ENCODE peak calls at places on chromosomes 13 and 19, in seven cellular contexts. P is aorta, M is GM06990, D is pancreas, T is heart right ventricle, V is breast epithelium, Z is heart left ventricle. A is an unnamed sample. For H3K36me3 and H3K27me3, the result is how much of the 10 kb centered on the place peaks cover.

GRCh38 chr13:84574851-84575250 is 692.6 kb upstream of the SLITRK1 start:
- DNase-seq in T (no peak), Z (no peak), D (no peak), P (no peak), V (no peak), M (no peak), A (no peak)

GRCh38 chr13:112072531-112073244 is 5.7 kb downstream of the SOX1 start:
- DNase-seq in M (no peak), D (no peak), Z (no peak), P (no peak), T (peak), V (no peak), A (peak)

GRCh38 chr13:57673197-57673596 is 41.7 kb downstream of the PCDH17 start:
- DNase-seq in T (no peak), Z (no peak), M (no peak), D (no peak), P (no peak), V (no peak), A (no peak)

GRCh38 chr19:38654478-38655079 is 7.1 kb downstream of the ACTN4 start:
- DNase-seq in M (no peak), D (no peak), P (no peak), T (no peak), V (no peak), Z (no peak), A (no peak)

GRCh38 chr13:98556968-98557591 is 19.8 kb downstream of the STK24 start:
- DNase-seq in D (peak), V (no peak), P (no peak), T (no peak), M (no peak), Z (no peak), A (no peak)

GRCh38 chr13:43936630-43937029 is 56.9 kb downstream of the LACC1 start:
- DNase-seq in M (no peak), T (no peak), V (no peak), D (no peak), P (no peak), Z (no peak), A (no peak)

GRCh38 chr13:49602005-49602404 is 16.6 kb upstream of the RCBTB1 start:
- DNase-seq in P (no peak), M (no peak), D (no peak), V (no peak), T (no peak), Z (no peak), A (no peak)

GRCh38 chr19:10036601-10037071 is 23.4 kb downstream of the RDH8 start:
- DNase-seq in Z (no peak), V (no peak), D (peak), P (no peak), M (no peak), T (no peak), A (no peak)

GRCh38 chr13:112073245-112074138 is 6.5 kb downstream of the SOX1 start:
- DNase-seq in Z (no peak), P (no peak), T (no peak), D (no peak), V (no peak), M (no peak), A (peak)

GRCh38 chr19:46925548-46925950 is 64.8 kb downstream of the ARHGAP35 start:
- DNase-seq in D (no peak), T (no peak), P (no peak), M (no peak), Z (no peak), V (no peak), A (no peak)

GRCh38 chr13:29937836-29938235 is 87.4 kb upstream of the UBL3 start:
- DNase-seq in Z (no peak), P (no peak), V (no peak), M (no peak), T (no peak), D (no peak), A (peak)

GRCh38 chr19:7759156-7759555 is 3.9 kb upstream of the CLEC4M start:
- DNase-seq in P (no peak), M (no peak), T (no peak), Z (no peak), D (no peak), V (no peak), A (no peak)

GRCh38 chr19:4172861-4173473 is 9.4 kb downstream of the SIRT6 start:
- DNase-seq in V (peak), P (peak), T (peak), Z (peak), M (no peak), D (peak), A (peak)

GRCh38 chr13:46032341-46032740 is 20.2 kb downstream of the ZC3H13 start:
- DNase-seq in P (no peak), T (no peak), D (no peak), V (no peak), M (no peak), Z (no peak), A (no peak)

GRCh38 chr13:41177616-41178015 is 16.8 kb downstream of the KBTBD7 start:
- DNase-seq in V (no peak), T (no peak), Z (no peak), P (no peak), M (no peak), D (no peak), A (no peak)

GRCh38 chr13:44259045-44260042 is 114.3 kb upstream of the SERP2 start:
- DNase-seq in T (no peak), M (peak), D (no peak), V (no peak), P (peak), Z (no peak), A (no peak)

GRCh38 chr19:2627319-2627829 is 75.1 kb downstream of the GNG7 start:
- DNase-seq in Z (peak), M (peak), D (peak), T (peak), P (peak), V (peak), A (peak)

GRCh38 chr19:7831452-7831851 is 1.4 kb downstream of the EVI5L start:
- DNase-seq in P (no peak), D (no peak), T (no peak), V (no peak), M (no peak), Z (no peak), A (peak)

GRCh38 chr19:54448037-54448773 is 794 bp upstream of the LENG8 start:
- DNase-seq in Z (peak), P (peak), D (peak), M (peak), T (no peak), V (no peak), A (peak)

GRCh38 chr19:4703671-4704316 is 19.8 kb downstream of the DPP9 start:
- DNase-seq in M (no peak), Z (no peak), V (no peak), P (no peak), T (no peak), D (no peak), A (no peak)

GRCh38 chr13:109212630-109213029 is 573.8 kb downstream of the IRS2 start:
- DNase-seq in Z (no peak), V (no peak), M (no peak), T (no peak), P (no peak), D (no peak), A (no peak)

GRCh38 chr13:65453982-65454381 is 1776.2 kb downstream of the PCDH9 start:
- DNase-seq in M (no peak), Z (no peak), V (no peak), D (no peak), P (no peak), T (no peak), A (no peak)

GRCh38 chr19:16406356-16406755 is 65.4 kb downstream of the EPS15L1 start:
- DNase-seq in M (no peak), T (no peak), Z (no peak), V (no peak), D (no peak), P (no peak), A (no peak)
- H3K36me3 ChIP-seq in M (under half), T (under half), Z (under half), V (under half), D (under half), P (under half), A (under half)

DNA sequence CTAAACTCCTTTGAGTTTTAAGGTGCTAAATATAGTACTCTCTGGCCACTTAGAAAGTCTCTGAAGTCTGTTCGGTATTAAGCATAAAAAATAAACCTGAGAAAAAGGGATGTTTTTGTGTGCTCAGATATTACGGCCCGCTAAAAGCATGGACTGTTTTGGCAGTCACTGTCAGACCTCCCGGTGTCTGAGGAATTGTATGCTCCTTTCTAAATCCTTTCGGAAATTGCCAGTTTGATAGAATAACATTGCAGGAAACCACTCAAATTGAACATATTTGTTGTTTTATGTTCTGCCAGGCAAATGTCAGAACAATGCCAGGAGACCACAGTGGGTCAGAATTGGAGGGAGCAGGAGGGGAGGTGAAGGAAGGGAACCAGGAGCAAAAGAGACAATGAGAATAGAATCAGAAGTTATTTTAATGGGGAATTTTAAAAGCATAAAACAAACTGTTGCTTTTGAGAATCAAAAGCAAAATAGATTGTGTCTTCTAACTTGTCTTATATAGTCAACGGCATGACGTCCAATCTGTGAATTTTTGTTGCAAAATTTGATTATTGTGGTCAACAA is 257.3 kb downstream of the SPRY2 start:
- DNase-seq in P (no peak), Z (no peak), M (no peak), V (no peak), T (no peak), D (no peak), A (no peak)
- H3K4me3 ChIP-seq in P (no peak), Z (no peak), M (no peak), V (peak), T (no peak), D (no peak), A (no peak)

GRCh38 chr19:49421039-49421877 is 2.0 kb downstream of the PTH2 start:
- DNase-seq in V (no peak), D (peak), T (peak), Z (peak), M (peak), P (peak), A (peak)

GRCh38 chr19:49417090-49417489 is 6.2 kb downstream of the PTH2 start:
- DNase-seq in M (no peak), V (no peak), D (no peak), Z (no peak), T (no peak), P (no peak), A (peak)

GRCh38 chr19:49421878-49422202 is 1.4 kb downstream of the PTH2 start:
- DNase-seq in M (no peak), D (no peak), Z (no peak), T (no peak), V (no peak), P (no peak), A (peak)

GRCh38 chr19:49420227-49420626 is 3.0 kb downstream of the PTH2 start:
- DNase-seq in V (no peak), T (no peak), Z (no peak), P (no peak), M (no peak), D (no peak), A (no peak)

DNA sequence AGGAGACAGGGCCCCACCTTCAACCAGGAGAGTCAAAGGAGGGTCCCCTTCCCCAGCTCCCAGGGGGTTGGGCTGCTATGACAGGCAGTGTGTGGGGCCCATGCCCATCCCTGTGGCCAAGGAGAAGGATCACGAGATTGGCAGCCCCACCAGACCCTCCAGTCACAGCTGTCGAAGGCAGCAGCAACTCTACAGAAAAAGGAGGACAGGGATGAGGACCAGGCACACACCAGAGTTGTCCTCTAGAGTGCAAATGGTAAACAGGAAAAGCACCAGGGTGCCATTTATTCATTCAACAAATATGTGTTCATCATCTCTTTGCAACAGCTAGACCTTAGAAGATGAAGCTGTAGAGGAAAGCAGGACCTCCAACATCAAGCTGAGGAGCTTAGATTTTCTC is 4.1 kb downstream of the PTH2 start:
- DNase-seq in D (no peak), T (no peak), Z (no peak), V (no peak), P (no peak), M (no peak), A (no peak)
- H3K27me3 ChIP-seq in D (under half), T (half or more), Z (under half), V (under half), P (under half), M (under half), A (under half)

GRCh38 chr13:106488671-106489070 is 46.8 kb downstream of the EFNB2 start:
- DNase-seq in V (no peak), M (no peak), T (no peak), P (no peak), D (no peak), Z (no peak), A (no peak)

GRCh38 chr13:106490887-106491321 is 44.6 kb downstream of the EFNB2 start:
- DNase-seq in Z (no peak), V (no peak), D (no peak), P (no peak), T (no peak), M (peak), A (no peak)

GRCh38 chr13:106491928-106492327 is 43.5 kb downstream of the EFNB2 start:
- DNase-seq in T (no peak), V (no peak), D (no peak), P (no peak), Z (no peak), M (no peak), A (no peak)

GRCh38 chr13:106491463-106491862 is 44.0 kb downstream of the EFNB2 start:
- DNase-seq in T (no peak), V (no peak), Z (no peak), M (no peak), P (no peak), D (no peak), A (no peak)

DNA sequence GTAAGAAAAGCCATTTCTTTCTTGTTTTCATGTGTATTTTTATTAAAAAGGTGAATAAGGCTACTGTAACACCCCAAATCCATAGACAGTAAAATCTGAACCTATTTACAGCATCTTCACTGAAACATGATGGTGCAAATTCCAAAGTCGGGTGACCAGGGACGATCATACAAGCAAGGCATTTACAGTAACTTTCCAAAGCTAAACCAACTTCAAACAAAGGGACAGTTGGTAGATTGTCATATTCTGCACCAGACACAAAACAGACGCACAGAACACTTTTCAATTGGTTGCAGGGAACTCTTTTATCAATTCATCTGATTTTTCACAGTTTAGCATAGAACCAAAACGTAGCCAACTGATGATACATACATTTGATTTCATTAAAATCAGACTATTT is 45.3 kb downstream of the EFNB2 start:
- DNase-seq in M (no peak), V (no peak), T (no peak), D (no peak), Z (no peak), P (no peak), A (no peak)
- H3K36me3 ChIP-seq in M (under half), V (under half), T (under half), D (under half), Z (under half), P (under half), A (under half)

DNA sequence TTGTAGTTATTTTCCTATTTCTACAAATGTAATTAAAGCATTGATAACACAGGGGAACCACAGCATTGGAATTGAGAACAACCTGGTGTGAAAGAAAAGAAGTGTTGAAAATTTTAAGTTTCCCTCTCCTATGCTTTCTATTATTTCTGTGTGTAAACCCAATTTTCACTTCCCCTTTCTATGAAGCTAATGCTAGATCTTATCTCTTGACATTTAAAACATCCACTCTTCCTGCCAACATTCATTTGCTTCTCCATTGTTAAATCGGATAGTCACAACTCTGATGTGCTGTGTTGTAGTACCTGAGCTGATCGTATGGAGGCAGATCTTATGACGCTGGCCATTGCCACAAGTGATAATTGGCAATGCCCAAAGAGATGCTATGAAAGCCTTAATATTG is 203.0 kb downstream of the ITGBL1 start:
- DNase-seq in Z (no peak), V (no peak), T (no peak), P (no peak), M (no peak), D (no peak), A (no peak)
- H3K4me3 ChIP-seq in Z (no peak), V (no peak), T (no peak), P (no peak), M (no peak), D (no peak), A (no peak)

DNA sequence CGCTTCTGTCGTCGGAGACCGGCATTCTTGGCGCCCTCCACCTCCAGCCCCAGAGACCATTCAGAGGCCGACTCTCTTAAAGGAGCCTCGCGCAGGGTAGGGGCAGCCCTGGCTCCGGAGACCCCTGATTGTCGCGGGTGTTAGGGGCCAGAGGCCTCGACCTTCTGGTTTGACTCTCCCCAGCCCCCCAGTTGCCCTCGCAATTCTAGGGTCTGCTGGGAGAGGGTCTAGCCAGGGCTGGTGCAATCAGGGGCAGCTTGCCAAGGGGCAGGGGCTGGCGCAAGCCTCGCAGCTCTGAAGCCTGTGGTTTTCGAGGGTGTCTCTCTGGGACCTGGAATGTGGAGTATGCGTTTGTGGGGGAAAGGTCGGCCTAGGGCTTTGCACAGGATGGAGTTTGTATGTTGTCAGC is 1.6 kb upstream of the SLC7A10 start:
- DNase-seq in D (no peak), V (no peak), T (peak), Z (no peak), M (no peak), P (no peak), A (peak)
- H3K27me3 ChIP-seq in D (under half), V (under half), T (half or more), Z (under half), M (under half), P (under half), A (under half)

GRCh38 chr13:91353494-91353893 is 6.0 kb downstream of the MIR17HG start:
- DNase-seq in Z (no peak), P (no peak), D (no peak), M (no peak), V (no peak), T (no peak), A (no peak)

GRCh38 chr13:91348906-91349435 is 1.5 kb downstream of the MIR17HG start:
- DNase-seq in Z (peak), M (peak), T (peak), D (peak), P (peak), V (peak), A (peak)

GRCh38 chr13:91351123-91351522 is 3.6 kb downstream of the MIR17HG start:
- DNase-seq in Z (no peak), D (no peak), V (no peak), T (no peak), M (no peak), P (no peak), A (no peak)

GRCh38 chr13:91349992-91350911 is 2.8 kb downstream of the MIR17HG start:
- DNase-seq in T (no peak), Z (no peak), M (no peak), D (no peak), P (no peak), V (no peak), A (no peak)

GRCh38 chr13:91351980-91352379 is 4.5 kb downstream of the MIR17HG start:
- DNase-seq in Z (no peak), T (no peak), V (no peak), D (no peak), M (no peak), P (no peak), A (no peak)
- H3K36me3 ChIP-seq in Z (under half), T (under half), V (under half), D (under half), M (under half), P (under half), A (under half)

GRCh38 chr13:32455594-32455903 is 27.6 kb upstream of the N4BP2L1 start:
- DNase-seq in M (no peak), Z (no peak), P (no peak), T (no peak), D (no peak), V (no peak), A (no peak)
- H3K4me3 ChIP-seq in M (no peak), Z (no peak), P (no peak), T (no peak), D (no peak), V (no peak), A (no peak)

A was measured in H7.